ENCODE peak calls at places on chromosomes 1 and 21, in six cellular contexts. A is H1, F is neuronal stem cell, Z is IMR-90, N is mesenchymal stem cell, D is trophoblast cell. H is an unnamed sample.

GRCh38 chr1:225879521-225880209 is 2.5 kb downstream of the TMEM63A start:
- DNase-seq in D (no peak), F (no peak), A (no peak), N (no peak), Z (no peak), H (no peak)

GRCh38 chr1:910311-910880 is 13.3 kb upstream of the SAMD11 start:
- DNase-seq in N (no peak), A (no peak), F (no peak), Z (no peak), D (no peak), H (no peak)

GRCh38 chr21:39072468-39072867 is 110.8 kb downstream of the PSMG1 start:
- DNase-seq in F (no peak), A (no peak), Z (no peak), D (no peak), N (no peak), H (no peak)

GRCh38 chr21:41506526-41507520 is 1.1 kb downstream of the TMPRSS2 start:
- DNase-seq in Z (no peak), F (peak), A (no peak), D (peak), N (peak), H (peak)

GRCh38 chr21:41557884-41558283 is 49.9 kb upstream of the TMPRSS2 start:
- DNase-seq in N (no peak), Z (no peak), F (no peak), A (no peak), D (no peak), H (no peak)

GRCh38 chr1:79614762-79615161 is 608.2 kb upstream of the ADGRL4 start:
- DNase-seq in Z (peak), N (peak), A (no peak), F (no peak), D (no peak), H (no peak)

GRCh38 chr1:150619576-150620509 is 9.6 kb downstream of the ENSA start:
- DNase-seq in Z (peak), A (no peak), D (no peak), F (no peak), N (peak), H (no peak)

GRCh38 chr1:203151362-203152157 is 24.0 kb downstream of the ADORA1 start:
- DNase-seq in F (no peak), A (no peak), Z (no peak), N (no peak), D (no peak), H (no peak)

GRCh38 chr1:155245163-155245524 is 10.1 kb downstream of the ENTREP3 start:
- DNase-seq in A (no peak), F (no peak), D (no peak), N (no peak), Z (no peak), H (no peak)

GRCh38 chr1:65109515-65109914 is 38.5 kb upstream of the AK4 start:
- DNase-seq in Z (no peak), A (no peak), D (no peak), N (no peak), F (no peak), H (no peak)

GRCh38 chr1:157040802-157041201 is 4.7 kb downstream of the ARHGEF11 start:
- DNase-seq in D (no peak), A (no peak), F (no peak), N (peak), Z (peak), H (no peak)

GRCh38 chr1:64920936-64921589 is 45.3 kb downstream of the JAK1 start:
- DNase-seq in D (peak), F (no peak), Z (peak), N (no peak), A (no peak), H (no peak)

GRCh38 chr1:161206411-161207140 is 4.4 kb downstream of the NDUFS2 start:
- DNase-seq in N (peak), A (no peak), Z (peak), F (no peak), D (no peak), H (no peak)
- H3K14ac ChIP-seq in N (no peak), A (no peak), Z (no peak), F (no peak), D (no peak), H (no peak)

DNA sequence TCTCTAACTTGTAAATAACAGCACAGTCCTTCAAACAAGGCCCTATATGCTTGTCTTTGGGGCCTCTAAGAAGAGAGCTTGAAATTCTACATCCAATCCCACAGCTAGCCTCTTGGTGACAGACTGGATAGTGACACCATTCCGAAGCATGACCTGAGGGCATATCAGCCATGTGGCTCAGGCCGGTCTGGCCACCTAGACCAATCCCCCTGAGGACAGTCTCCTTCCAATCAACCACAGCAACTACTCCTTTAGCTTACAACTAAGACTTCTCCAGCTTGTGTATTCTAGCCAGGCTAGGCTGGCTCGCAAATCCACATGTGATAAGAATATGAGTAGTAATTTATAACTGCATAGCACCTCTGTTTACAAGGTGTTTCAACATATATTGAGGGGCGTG is 14.0 kb downstream of the BCAR3 start:
- DNase-seq in D (peak), Z (no peak), N (no peak), F (no peak), A (no peak), H (no peak)
- H3K14ac ChIP-seq in D (no peak), Z (peak), N (no peak), F (no peak), A (no peak), H (no peak)

GRCh38 chr1:200154069-200154767 is 126.7 kb downstream of the NR5A2 start:
- DNase-seq in A (no peak), Z (peak), N (peak), D (no peak), F (no peak), H (no peak)
- H3K14ac ChIP-seq in A (no peak), Z (peak), N (no peak), D (no peak), F (no peak), H (no peak)

GRCh38 chr1:183911285-183911684 is 106.4 kb downstream of the RGL1 start:
- DNase-seq in A (no peak), Z (no peak), N (no peak), D (no peak), F (no peak), H (no peak)
- H3K14ac ChIP-seq in A (no peak), Z (no peak), N (no peak), D (no peak), F (no peak), H (no peak)

GRCh38 chr1:21628798-21629393 is 40.3 kb downstream of the RAP1GAP start:
- DNase-seq in Z (no peak), A (no peak), F (no peak), D (no peak), N (no peak), H (no peak)
- H3K14ac ChIP-seq in Z (no peak), A (no peak), F (no peak), D (no peak), N (no peak), H (no peak)

GRCh38 chr1:8632092-8632491 is 185.3 kb downstream of the RERE start:
- DNase-seq in F (no peak), N (no peak), Z (no peak), A (no peak), D (no peak), H (no peak)
- H3K14ac ChIP-seq in F (no peak), N (no peak), Z (no peak), A (no peak), D (no peak), H (no peak)

GRCh38 chr1:204599596-204599995 is 83.4 kb downstream of the MDM4 start:
- DNase-seq in D (no peak), N (no peak), Z (no peak), F (no peak), A (no peak), H (no peak)
- H3K14ac ChIP-seq in D (no peak), N (no peak), Z (no peak), F (no peak), A (no peak), H (no peak)

GRCh38 chr1:239896569-239896968 is 195.1 kb upstream of the FMN2 start:
- DNase-seq in Z (no peak), A (no peak), N (no peak), D (peak), F (no peak), H (no peak)

GRCh38 chr1:239893127-239893731 is 198.5 kb upstream of the FMN2 start:
- DNase-seq in N (no peak), A (no peak), F (no peak), Z (no peak), D (no peak), H (no peak)

GRCh38 chr1:239899747-239900146 is 191.9 kb upstream of the FMN2 start:
- DNase-seq in N (no peak), Z (no peak), F (no peak), A (no peak), D (peak), H (no peak)

GRCh38 chr1:239896980-239897379 is 194.7 kb upstream of the FMN2 start:
- DNase-seq in F (no peak), N (no peak), D (no peak), Z (no peak), A (no peak), H (no peak)

GRCh38 chr1:239898067-239898730 is 193.5 kb upstream of the FMN2 start:
- DNase-seq in F (peak), N (peak), A (peak), Z (peak), D (peak), H (peak)
- H3K14ac ChIP-seq in F (no peak), N (no peak), A (no peak), Z (no peak), D (no peak), H (no peak)

GRCh38 chr1:83844546-83844945 is 154.4 kb downstream of the TTLL7 start:
- DNase-seq in D (no peak), F (no peak), Z (no peak), N (no peak), A (no peak), H (no peak)
- H3K14ac ChIP-seq in D (no peak), F (no peak), Z (no peak), N (no peak), A (no peak), H (no peak)

GRCh38 chr1:184843732-184844495 is 89.3 kb upstream of the EDEM3 start:
- DNase-seq in A (no peak), Z (no peak), F (no peak), D (no peak), N (no peak), H (no peak)
- H3K14ac ChIP-seq in A (no peak), Z (no peak), F (no peak), D (no peak), N (no peak), H (no peak)

H was measured in H9.